ENCODE peak calls at places on chromosomes 2 and 18, in four cellular contexts. G is occipital lobe; L is stimulated activated CD8-positive, alpha-beta memory T cell treated with anti-CD3 and anti-CD28 coated beads, Interleukin-4, amount 100 ng/mL, for 48 hours; Z is AG08396. F is an unnamed sample.

GRCh38 chr2:209382775-209383174 is 41.1 kb upstream of the MAP2 start:
- DNase-seq in G (no peak), L (no peak), Z (no peak), F (no peak)

GRCh38 chr2:200247494-200247893 is 59.0 kb upstream of the SPATS2L start:
- DNase-seq in G (no peak), L (no peak), Z (peak), F (no peak)

GRCh38 chr2:226643550-226644275 is 155.9 kb downstream of the IRS1 start:
- DNase-seq in G (no peak), L (no peak), Z (no peak), F (no peak)

GRCh38 chr18:37512400-37512799 is 53.2 kb downstream of the CELF4 start:
- DNase-seq in G (no peak), L (no peak), Z (no peak), F (no peak)

GRCh38 chr2:61714210-61714609 is 139.7 kb downstream of the FAM161A start:
- DNase-seq in G (no peak), L (no peak), Z (no peak), F (no peak)

GRCh38 chr2:21779786-21780185 is 656.0 kb downstream of the TDRD15 start:
- DNase-seq in G (no peak), L (no peak), Z (no peak), F (no peak)

GRCh38 chr2:213199871-213200270 is 48.5 kb upstream of the IKZF2 start:
- DNase-seq in G (no peak), L (no peak), Z (no peak), F (no peak)

GRCh38 chr2:54669677-54670484 is 53.6 kb upstream of the EML6 start:
- DNase-seq in G (no peak), L (no peak), Z (peak), F (no peak)

GRCh38 chr2:180722551-180723239 is 257.7 kb upstream of the UBE2E3 start:
- DNase-seq in G (no peak), L (no peak), Z (no peak), F (no peak)

GRCh38 chr2:175726213-175726612 is 275.9 kb downstream of the LNPK start:
- DNase-seq in G (no peak), L (no peak), Z (peak), F (no peak)

GRCh38 chr2:106138904-106139574 is 55.1 kb downstream of the UXS1 start:
- DNase-seq in G (no peak), L (no peak), Z (no peak), F (peak)

GRCh38 chr2:85288244-85288725 is 39.5 kb downstream of the TGOLN2 start:
- DNase-seq in G (no peak), L (no peak), Z (peak), F (no peak)

GRCh38 chr2:20617892-20618467 is 32.9 kb downstream of the HS1BP3 start:
- DNase-seq in G (peak), L (no peak), Z (peak), F (no peak)

GRCh38 chr2:239727776-239728600 is 297.2 kb downstream of the NDUFA10 start:
- DNase-seq in G (no peak), L (no peak), Z (no peak), F (no peak)

GRCh38 chr2:112480540-112481049 is 1.4 kb upstream of the TTL start:
- DNase-seq in G (no peak), L (peak), Z (no peak), F (peak)